ENCODE peak calls at places on chromosomes 2 and 18, in eight cellular contexts. R, E, J, B, P, Z, X and U are unnamed samples.

GRCh38 chr2:180520206-180520605 is 460.2 kb upstream of the UBE2E3 start:
- DNase-seq in B (no peak), J (no peak), R (no peak), X (peak), Z (peak), P (no peak), E (no peak), U (no peak)

GRCh38 chr2:105712166-105712915 is 32.4 kb upstream of the NCK2 start:
- DNase-seq in E (peak), X (peak), B (peak), J (no peak), Z (peak), R (no peak), P (peak), U (no peak)

GRCh38 chr2:240460781-240461431 is 25.4 kb downstream of the GPC1 start:
- DNase-seq in J (no peak), X (no peak), B (no peak), E (no peak), R (no peak), Z (no peak), P (no peak), U (no peak)

GRCh38 chr2:240397542-240397916 is 37.9 kb upstream of the GPC1 start:
- DNase-seq in R (no peak), X (no peak), J (no peak), P (no peak), B (no peak), Z (no peak), E (no peak), U (peak)

GRCh38 chr18:58277457-58277739 is 233.4 kb downstream of the NEDD4L start:
- DNase-seq in P (no peak), X (no peak), B (no peak), J (no peak), Z (no peak), R (no peak), E (no peak), U (no peak)

GRCh38 chr2:178946494-178946893 is 103.4 kb downstream of the CCDC141 start:
- DNase-seq in R (no peak), B (no peak), E (no peak), X (no peak), Z (no peak), P (no peak), J (no peak), U (no peak)

GRCh38 chr2:159615187-159615935 is 987 bp downstream of the BAZ2B start:
- DNase-seq in J (peak), R (peak), E (peak), P (peak), B (peak), Z (peak), X (peak), U (peak)

GRCh38 chr18:51339866-51340265 is 142.4 kb upstream of the MEX3C start:
- DNase-seq in B (no peak), P (peak), J (no peak), X (peak), R (no peak), Z (no peak), E (no peak), U (no peak)

GRCh38 chr2:11784310-11784709 is 37.9 kb downstream of the LPIN1 start:
- DNase-seq in J (no peak), R (no peak), Z (no peak), E (no peak), X (no peak), B (no peak), P (no peak), U (no peak)

GRCh38 chr2:100853909-100854810 is 34.2 kb downstream of the NPAS2 start:
- DNase-seq in E (no peak), R (no peak), B (no peak), X (no peak), P (no peak), J (no peak), Z (no peak), U (peak)

GRCh38 chr2:20935168-20935567 is 108.7 kb downstream of the APOB start:
- DNase-seq in P (no peak), B (peak), Z (no peak), X (no peak), R (no peak), J (no peak), E (no peak), U (no peak)

GRCh38 chr2:165275932-165276331 is 36.7 kb downstream of the SCN2A start:
- DNase-seq in B (no peak), Z (no peak), R (no peak), X (no peak), J (no peak), P (no peak), E (no peak), U (no peak)

GRCh38 chr2:61887684-61888303 is 662 bp downstream of the CCT4 start:
- DNase-seq in Z (peak), X (peak), R (peak), P (peak), B (peak), E (no peak), J (no peak), U (no peak)

GRCh38 chr2:150491943-150492342 is 4.5 kb upstream of the RND3 start:
- DNase-seq in J (no peak), R (no peak), E (no peak), Z (peak), P (peak), X (peak), B (no peak), U (peak)

GRCh38 chr2:18119883-18120282 is 241.4 kb downstream of the KCNS3 start:
- DNase-seq in P (peak), X (no peak), B (no peak), J (no peak), R (no peak), E (no peak), Z (peak), U (peak)

GRCh38 chr2:217714268-217714643 is 288.5 kb downstream of the TNS1 start:
- DNase-seq in J (no peak), E (no peak), B (peak), P (peak), X (peak), R (no peak), Z (peak), U (no peak)

GRCh38 chr18:3481696-3482210 is 31.8 kb downstream of the TGIF1 start:
- DNase-seq in E (no peak), P (no peak), J (no peak), X (no peak), B (peak), R (peak), Z (peak), U (peak)

GRCh38 chr2:88190808-88191721 is 20.9 kb downstream of the THNSL2 start:
- DNase-seq in Z (peak), X (peak), R (peak), E (no peak), J (no peak), P (peak), B (peak), U (peak)

GRCh38 chr2:71789556-71790219 is 336.3 kb downstream of the DYSF start:
- DNase-seq in B (no peak), R (no peak), J (no peak), X (no peak), Z (peak), E (no peak), P (no peak), U (peak)

GRCh38 chr2:168641636-168642035 is 160.8 kb upstream of the NOSTRIN start:
- DNase-seq in R (no peak), X (no peak), J (no peak), Z (peak), P (no peak), B (no peak), E (no peak), U (no peak)

GRCh38 chr2:63048367-63049171 is 2.1 kb upstream of the OTX1 start:
- DNase-seq in J (no peak), R (no peak), E (no peak), B (no peak), P (no peak), Z (no peak), X (no peak), U (peak)

GRCh38 chr18:23890589-23890988 is 124.0 kb upstream of the TTC39C start:
- DNase-seq in J (no peak), Z (peak), E (no peak), P (peak), R (no peak), B (no peak), X (no peak), U (no peak)

GRCh38 chr2:20584637-20585321 is 66.1 kb downstream of the HS1BP3 start:
- DNase-seq in Z (peak), X (peak), R (no peak), J (no peak), P (peak), E (no peak), B (peak), U (peak)

GRCh38 chr18:58325521-58325908 is 281.5 kb downstream of the NEDD4L start:
- DNase-seq in J (no peak), B (no peak), E (no peak), X (no peak), R (no peak), Z (peak), P (no peak), U (no peak)

GRCh38 chr18:35345460-35345921 is 1.3 kb upstream of the ZNF24 start:
- DNase-seq in R (peak), J (peak), X (no peak), E (no peak), Z (no peak), B (peak), P (no peak), U (no peak)

GRCh38 chr2:24392542-24393059 is 32.3 kb upstream of the ITSN2 start:
- DNase-seq in X (no peak), E (no peak), Z (no peak), R (no peak), J (no peak), B (no peak), P (no peak), U (no peak)

GRCh38 chr2:239232195-239232578 is 168.6 kb downstream of the HDAC4 start:
- DNase-seq in R (no peak), J (no peak), P (no peak), X (no peak), B (no peak), Z (no peak), E (no peak), U (no peak)

GRCh38 chr2:193482557-193482956 is 1287.8 kb upstream of the TMEFF2 start:
- DNase-seq in X (no peak), B (no peak), J (peak), P (no peak), E (no peak), R (no peak), Z (no peak), U (no peak)

GRCh38 chr18:6374340-6374739 is 40.4 kb downstream of the L3MBTL4 start:
- DNase-seq in X (no peak), P (no peak), E (no peak), R (no peak), Z (no peak), J (no peak), B (peak), U (no peak)

GRCh38 chr2:161245671-161246070 is 62.6 kb upstream of the PSMD14 start:
- DNase-seq in B (no peak), E (no peak), R (no peak), Z (no peak), X (no peak), P (no peak), J (no peak), U (no peak)

GRCh38 chr18:25453556-25454269 is 101.7 kb upstream of the ZNF521 start:
- DNase-seq in X (peak), Z (peak), E (no peak), P (peak), B (no peak), R (no peak), J (no peak), U (no peak)

GRCh38 chr2:153222231-153223165 is 256.1 kb downstream of the RPRM start:
- DNase-seq in J (no peak), P (peak), E (no peak), B (no peak), X (no peak), Z (no peak), R (no peak), U (no peak)

GRCh38 chr2:234033174-234033573 is 17.3 kb upstream of the SPP2 start:
- DNase-seq in X (no peak), P (no peak), J (no peak), R (no peak), B (no peak), Z (no peak), E (no peak), U (no peak)

GRCh38 chr2:48601349-48601748 is 16.3 kb upstream of the GTF2A1L start:
- DNase-seq in E (no peak), X (peak), P (peak), B (peak), R (peak), J (no peak), Z (peak), U (no peak)

GRCh38 chr2:238773472-238773871 is 74.4 kb upstream of the TWIST2 start:
- DNase-seq in Z (no peak), R (no peak), E (no peak), B (no peak), P (no peak), J (no peak), X (no peak), U (no peak)

GRCh38 chr2:150767924-150768801 is 280.7 kb upstream of the RND3 start:
- DNase-seq in R (no peak), Z (no peak), J (no peak), E (no peak), X (no peak), B (no peak), P (no peak), U (no peak)

GRCh38 chr2:179129574-179130238 is 79.8 kb upstream of the CCDC141 start:
- DNase-seq in P (no peak), B (no peak), R (peak), X (no peak), E (no peak), J (no peak), Z (peak), U (peak)

GRCh38 chr2:217785544-217786045 is 217.2 kb downstream of the TNS1 start:
- DNase-seq in Z (peak), J (no peak), B (peak), E (no peak), X (peak), R (peak), P (no peak), U (peak)

GRCh38 chr2:236176951-236177350 is 8.8 kb upstream of the GBX2 start:
- DNase-seq in X (no peak), R (no peak), B (no peak), P (no peak), J (no peak), Z (no peak), E (no peak), U (no peak)

GRCh38 chr2:113922784-113923183 is 32.9 kb downstream of the ACTR3 start:
- DNase-seq in R (no peak), Z (no peak), J (no peak), B (no peak), X (no peak), P (no peak), E (no peak), U (no peak)

GRCh38 chr2:113925884-113926283 is 36.0 kb downstream of the ACTR3 start:
- DNase-seq in B (no peak), R (no peak), J (no peak), E (no peak), P (no peak), Z (no peak), X (no peak), U (no peak)

GRCh38 chr2:113920996-113921395 is 31.1 kb downstream of the ACTR3 start:
- DNase-seq in E (no peak), B (no peak), Z (peak), R (no peak), J (no peak), X (no peak), P (peak), U (no peak)

GRCh38 chr2:113926314-113926713 is 36.4 kb downstream of the ACTR3 start:
- DNase-seq in E (no peak), Z (no peak), X (no peak), R (no peak), J (no peak), B (no peak), P (no peak), U (no peak)

DNA sequence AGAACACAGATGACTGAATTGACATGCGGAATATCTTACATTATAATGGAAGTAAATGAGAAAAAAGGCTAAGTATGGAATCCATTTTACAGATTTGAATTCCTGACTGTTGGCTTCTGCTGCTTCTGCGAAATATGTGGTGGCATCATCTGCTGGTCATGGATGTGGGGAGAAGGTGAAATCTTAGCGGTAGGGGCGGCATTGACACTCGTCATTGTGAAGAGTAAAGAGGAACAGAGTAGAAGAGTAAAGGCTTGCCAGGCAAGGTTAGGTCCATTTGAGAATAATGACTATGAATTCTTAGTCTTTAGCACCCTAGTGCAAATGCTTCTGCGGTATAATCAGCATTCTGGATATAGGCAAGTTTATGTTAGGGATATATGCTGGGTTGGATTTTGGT is 32.4 kb downstream of the ACTR3 start:
- DNase-seq in X (no peak), E (no peak), Z (no peak), P (no peak), J (no peak), R (no peak), B (no peak), U (no peak)
- H3K27ac ChIP-seq in X (no peak), E (no peak), Z (no peak), P (no peak), J (no peak), R (peak), B (no peak), U (no peak)

GRCh38 chr2:177691177-177691576 is 298.6 kb downstream of the AGPS start:
- DNase-seq in E (no peak), R (no peak), X (no peak), J (no peak), P (no peak), B (no peak), Z (no peak), U (peak)
- H2AFZ ChIP-seq in E (no peak), R (no peak), X (no peak), J (no peak), P (no peak), B (no peak), Z (no peak), U (no peak)

GRCh38 chr18:44588466-44588865 is 92.2 kb upstream of the SETBP1 start:
- DNase-seq in P (no peak), E (no peak), J (no peak), Z (no peak), B (no peak), R (no peak), X (no peak), U (no peak)

GRCh38 chr18:44594779-44595467 is 85.8 kb upstream of the SETBP1 start:
- DNase-seq in B (no peak), E (no peak), R (no peak), J (no peak), X (peak), P (peak), Z (peak), U (peak)

GRCh38 chr18:44589709-44590108 is 91.0 kb upstream of the SETBP1 start:
- DNase-seq in P (peak), B (no peak), E (no peak), R (no peak), X (peak), J (no peak), Z (peak), U (no peak)

GRCh38 chr18:44592639-44593038 is 88.0 kb upstream of the SETBP1 start:
- DNase-seq in Z (peak), B (no peak), P (peak), E (no peak), X (no peak), R (no peak), J (no peak), U (peak)

GRCh38 chr18:44590976-44591375 is 89.7 kb upstream of the SETBP1 start:
- DNase-seq in X (no peak), J (no peak), E (no peak), P (no peak), B (no peak), Z (peak), R (no peak), U (no peak)
- H3K27ac ChIP-seq in X (no peak), J (no peak), E (no peak), P (no peak), B (no peak), Z (no peak), R (no peak), U (peak)

DNA sequence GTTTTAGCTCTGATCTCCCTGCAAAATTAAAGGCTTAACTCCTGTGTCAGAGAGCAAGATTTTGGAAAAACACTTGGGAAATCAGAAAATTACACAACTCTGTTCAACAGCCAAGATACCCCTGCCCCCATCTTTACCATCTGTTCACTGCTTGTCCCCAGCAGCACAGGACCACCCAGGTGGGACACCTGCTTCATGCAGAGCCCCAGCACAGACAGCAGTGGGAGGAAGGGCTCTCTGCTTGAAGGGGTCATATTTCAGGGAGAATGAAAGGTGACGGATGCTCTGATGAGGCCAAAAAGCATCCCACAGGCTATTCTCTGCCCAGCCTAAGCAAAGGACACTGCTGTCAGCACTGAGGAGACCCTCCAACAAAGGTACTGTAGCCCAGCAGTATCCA is 584.6 kb upstream of the KLHL29 start:
- DNase-seq in E (no peak), R (no peak), X (no peak), P (no peak), B (no peak), J (no peak), Z (no peak), U (no peak)
- H2AFZ ChIP-seq in E (no peak), R (no peak), X (no peak), P (no peak), B (no peak), J (no peak), Z (no peak), U (no peak)

GRCh38 chr18:48829443-48830149 is 121.2 kb downstream of the SMAD7 start:
- DNase-seq in Z (no peak), E (no peak), X (no peak), R (no peak), J (no peak), P (no peak), B (no peak), U (peak)

GRCh38 chr18:48832961-48833700 is 117.6 kb downstream of the SMAD7 start:
- DNase-seq in B (no peak), R (no peak), E (peak), Z (peak), X (peak), P (peak), J (no peak), U (peak)

GRCh38 chr18:48828713-48829442 is 121.9 kb downstream of the SMAD7 start:
- DNase-seq in E (no peak), J (no peak), P (no peak), B (no peak), R (no peak), X (no peak), Z (no peak), U (peak)

GRCh38 chr18:48831802-48832201 is 119.0 kb downstream of the SMAD7 start:
- DNase-seq in X (no peak), Z (no peak), B (no peak), R (no peak), P (no peak), J (no peak), E (no peak), U (no peak)

DNA sequence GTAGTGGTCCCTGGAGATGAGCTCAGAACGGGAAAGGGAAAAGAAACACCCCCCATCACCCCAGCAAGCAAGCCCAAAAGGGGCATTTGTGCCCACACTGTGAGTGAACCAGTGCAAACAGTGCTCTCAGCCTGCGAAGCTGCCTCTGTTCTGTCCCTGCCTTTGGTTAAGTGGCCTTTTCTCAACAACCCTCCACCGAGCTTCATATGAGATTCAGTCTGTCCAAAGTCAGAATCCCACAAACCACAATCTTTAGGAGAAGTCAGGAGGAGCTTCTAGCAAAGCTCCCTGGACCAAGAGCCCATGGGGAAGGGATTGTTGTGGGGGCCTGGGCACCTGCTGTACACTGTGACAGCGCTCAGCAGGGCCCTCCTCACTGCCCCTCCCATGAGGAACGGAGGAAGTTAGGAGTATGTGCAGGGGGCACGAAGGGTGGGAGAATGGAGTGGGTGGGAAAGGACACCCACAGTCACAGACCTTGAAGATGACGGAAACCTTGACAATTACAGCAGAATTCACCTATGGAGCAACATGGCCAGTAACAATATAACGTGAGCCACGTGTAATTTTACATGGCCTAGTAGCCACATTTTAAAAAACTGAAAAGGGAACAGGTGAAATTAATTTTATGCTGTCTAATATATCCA is 119.5 kb downstream of the SMAD7 start:
- DNase-seq in J (no peak), X (no peak), R (no peak), E (no peak), B (no peak), Z (no peak), P (no peak), U (peak)
- H3K27ac ChIP-seq in J (peak), X (no peak), R (no peak), E (no peak), B (no peak), Z (no peak), P (no peak), U (peak)